ENCODE peak calls at places on chromosomes 7 and 10, in nine cellular contexts. O is esophagus muscularis mucosa, Q is GM12878, J is HepG2, Z is HCT116, A is HL-60, G is GM23338, I is transverse colon, E is breast epithelium. X is an unnamed sample.

GRCh38 chr7:158975526-158976467 is 119.4 kb downstream of the DYNC2I1 start:
- DNase-seq in O (no peak), Q (no peak), J (peak), Z (no peak), A (no peak), G (no peak), I (peak), E (no peak), X (no peak)

GRCh38 chr10:11225935-11226334 is 208.3 kb downstream of the CELF2 start:
- DNase-seq in O (no peak), Q (no peak), J (no peak), Z (no peak), A (peak), G (no peak), I (peak), E (no peak), X (no peak)

GRCh38 chr10:78254013-78254412 is 220.3 kb downstream of the RPS24 start:
- DNase-seq in O (no peak), Q (no peak), J (no peak), Z (no peak), A (no peak), G (no peak), I (no peak), E (no peak), X (no peak)

GRCh38 chr7:129843982-129844840 is 108.5 kb downstream of the UBE2H start:
- DNase-seq in O (no peak), Q (no peak), J (no peak), Z (no peak), A (no peak), G (peak), I (no peak), E (no peak), X (no peak)

GRCh38 chr10:85650791-85651506 is 715.6 kb downstream of the GRID1 start:
- DNase-seq in O (no peak), Q (no peak), J (no peak), Z (no peak), A (no peak), G (no peak), I (no peak), E (no peak), X (no peak)

GRCh38 chr7:25726180-25726579 is 425.8 kb upstream of the NFE2L3 start:
- DNase-seq in O (no peak), Q (no peak), J (no peak), Z (no peak), A (no peak), G (peak), I (no peak), E (no peak), X (no peak)

GRCh38 chr10:5550621-5551530 is 26.1 kb downstream of the CALML3 start:
- DNase-seq in O (no peak), Q (no peak), J (no peak), Z (no peak), A (no peak), G (no peak), I (no peak), E (peak), X (no peak)

GRCh38 chr7:127865466-127865865 is 165.8 kb downstream of the LRRC4 start:
- DNase-seq in O (no peak), Q (no peak), J (peak), Z (no peak), A (no peak), G (no peak), I (no peak), E (no peak), X (no peak)

GRCh38 chr7:117008849-117009531 is 55.7 kb downstream of the ST7 start:
- DNase-seq in O (no peak), Q (no peak), J (no peak), Z (no peak), A (no peak), G (no peak), I (no peak), E (no peak), X (no peak)

GRCh38 chr10:11035318-11035920 is 17.7 kb downstream of the CELF2 start:
- DNase-seq in O (no peak), Q (no peak), J (no peak), Z (no peak), A (no peak), G (peak), I (peak), E (no peak), X (peak)

GRCh38 chr7:158321936-158322615 is 265.5 kb downstream of the PTPRN2 start:
- DNase-seq in O (no peak), Q (no peak), J (no peak), Z (no peak), A (no peak), G (no peak), I (no peak), E (no peak), X (no peak)

GRCh38 chr10:100004805-100005510 is 4.8 kb downstream of the DNMBP start:
- DNase-seq in O (no peak), Q (no peak), J (no peak), Z (no peak), A (no peak), G (no peak), I (no peak), E (no peak), X (no peak)

GRCh38 chr7:2114052-2114451 is 118.7 kb downstream of the MAD1L1 start:
- DNase-seq in O (no peak), Q (no peak), J (no peak), Z (peak), A (no peak), G (no peak), I (no peak), E (no peak), X (no peak)

GRCh38 chr10:89481662-89482061 is 53.7 kb downstream of the SLC16A12 start:
- DNase-seq in O (no peak), Q (no peak), J (no peak), Z (no peak), A (no peak), G (no peak), I (no peak), E (no peak), X (no peak)

GRCh38 chr7:45690762-45691150 is 116.6 kb downstream of the ADCY1 start:
- DNase-seq in O (peak), Q (no peak), J (no peak), Z (no peak), A (no peak), G (no peak), I (no peak), E (no peak), X (no peak)

GRCh38 chr7:28986723-28987122 is 28.6 kb upstream of the TRIL start:
- DNase-seq in O (peak), Q (no peak), J (no peak), Z (no peak), A (peak), G (no peak), I (no peak), E (no peak), X (no peak)

GRCh38 chr10:3624367-3624766 is 160.6 kb downstream of the KLF6 start:
- DNase-seq in O (no peak), Q (no peak), J (no peak), Z (no peak), A (no peak), G (peak), I (no peak), E (no peak), X (no peak)
- TF ChIP-seq POLR2AphosphoS5 in O (peak), Q (no peak), J (no peak), Z (no peak), A (no peak), G (no peak), I (no peak), E (no peak), X (no peak)

GRCh38 chr7:102404005-102404861 is 8.1 kb downstream of the PRKRIP1 start:
- DNase-seq in O (no peak), Q (no peak), J (peak), Z (peak), A (peak), G (peak), I (peak), E (no peak), X (peak)
- TF ChIP-seq CTCF in O (no peak), Q (peak), J (peak), Z (peak), A (peak), G (peak), I (peak), E (peak), X (peak)

GRCh38 chr10:49189422-49189821 is 1.2 kb upstream of the TMEM273 start:
- DNase-seq in O (no peak), Q (no peak), J (no peak), Z (no peak), A (no peak), G (no peak), I (no peak), E (no peak), X (no peak)

GRCh38 chr10:49185213-49185612 is 3.0 kb downstream of the TMEM273 start:
- DNase-seq in O (no peak), Q (no peak), J (no peak), Z (no peak), A (no peak), G (no peak), I (no peak), E (no peak), X (no peak)

GRCh38 chr10:49186613-49187012 is 1.6 kb downstream of the TMEM273 start:
- DNase-seq in O (no peak), Q (no peak), J (no peak), Z (no peak), A (no peak), G (no peak), I (no peak), E (no peak), X (no peak)

GRCh38 chr10:49187044-49187484 is 1.1 kb downstream of the TMEM273 start:
- DNase-seq in O (peak), Q (no peak), J (no peak), Z (no peak), A (no peak), G (no peak), I (no peak), E (no peak), X (no peak)

DNA sequence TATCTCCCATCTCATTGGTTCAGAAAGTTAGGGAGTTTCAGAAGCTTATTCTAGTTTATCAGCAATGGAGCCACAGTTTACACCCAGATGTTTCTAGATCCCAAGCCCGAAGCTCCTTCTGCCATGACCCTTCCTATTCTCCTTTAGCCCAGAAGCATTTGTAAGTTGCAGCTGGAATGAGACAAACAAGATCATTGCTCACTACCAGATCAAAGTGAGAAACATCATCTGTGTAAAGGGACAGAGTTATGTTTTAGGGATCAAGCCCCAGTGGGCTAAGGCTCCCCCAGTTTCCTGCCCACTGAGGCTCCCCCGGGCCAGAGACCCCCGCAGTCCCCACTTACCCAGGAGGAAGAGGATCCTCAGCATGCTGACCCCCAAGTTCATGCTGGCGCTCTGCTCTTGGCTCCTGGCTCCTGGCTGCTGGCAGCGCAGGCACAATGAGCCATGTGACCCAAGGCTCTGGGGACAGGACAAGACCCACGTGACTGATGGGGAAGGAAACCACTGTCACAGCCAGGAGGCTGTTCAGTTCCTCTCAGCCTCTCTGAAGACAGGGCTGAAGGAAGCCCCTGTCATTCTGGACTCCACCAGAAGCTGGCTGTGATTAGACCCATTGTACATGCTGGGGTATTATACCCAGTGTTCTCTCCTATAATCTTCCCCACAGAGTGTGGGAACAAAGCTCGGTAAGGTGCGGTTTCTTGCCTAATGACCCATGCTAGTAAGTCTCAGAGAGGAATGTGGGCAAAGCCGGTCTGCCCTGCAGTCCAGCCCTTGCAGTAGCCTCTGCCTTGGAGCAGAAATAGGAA is at the start of gene TMEM273:
- DNase-seq in O (peak), Q (peak), J (no peak), Z (no peak), A (peak), G (no peak), I (peak), E (no peak), X (no peak)
- TF ChIP-seq POLR2AphosphoS5 in O (peak), Q (peak), J (no peak), Z (no peak), A (no peak), G (no peak), I (peak), E (no peak), X (no peak)

GRCh38 chr7:126856691-126857291 is 395.9 kb downstream of the GRM8 start:
- DNase-seq in O (no peak), Q (no peak), J (peak), Z (peak), A (no peak), G (peak), I (no peak), E (no peak), X (no peak)
- TF ChIP-seq CTCF in O (no peak), Q (peak), J (peak), Z (peak), A (peak), G (peak), I (peak), E (peak), X (peak)

DNA sequence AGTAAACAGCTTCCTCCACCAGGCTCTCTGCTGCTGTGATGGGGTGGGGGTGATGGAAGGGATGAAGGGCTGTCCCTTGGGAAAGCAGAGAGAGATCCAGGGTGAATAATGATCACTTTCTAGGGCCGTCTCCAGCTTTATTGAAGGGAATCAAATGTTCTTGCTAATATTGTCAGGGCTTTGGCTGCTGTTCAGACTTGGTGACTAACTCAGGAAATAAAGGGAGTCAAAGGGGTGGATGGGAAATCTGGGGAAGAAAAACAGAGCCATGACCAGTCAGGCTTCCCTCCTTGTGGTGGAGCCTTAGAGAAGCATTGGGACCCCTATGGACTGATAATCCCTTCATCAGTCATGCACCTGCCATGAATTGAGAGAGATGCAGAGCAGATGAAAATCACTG is 196.2 kb upstream of the AGK start:
- DNase-seq in O (no peak), Q (no peak), J (no peak), Z (no peak), A (no peak), G (no peak), I (no peak), E (no peak), X (no peak)
- TF ChIP-seq POLR2AphosphoS5 in O (no peak), Q (no peak), J (no peak), Z (no peak), A (no peak), G (no peak), I (no peak), E (no peak), X (no peak)

X was measured in Panc1.